ENCODE peak calls at places on chromosome 7, in six cellular contexts. X, G, S, H, N and Y are unnamed samples.
A peak's percentile ranks its signal among the peaks of the same experiment; 100 is the strongest.

GRCh38 chr7:22663319-22663718 is 63.7 kb upstream of the IL6 start:
- DNase-seq in N (no peak), H (no peak), S (no peak), G (peak; percentile 89), X (no peak), Y (no peak)

GRCh38 chr7:16851829-16852228 is 30.0 kb downstream of the AGR3 start:
- DNase-seq in S (peak; percentile 71), X (no peak), N (no peak), G (no peak), H (no peak), Y (no peak)

GRCh38 chr7:39413866-39414668 is 152.1 kb upstream of the YAE1 start:
- DNase-seq in G (peak; percentile 58), N (peak; percentile 21), X (peak; percentile 34), H (peak; percentile 46), S (peak; percentile 48), Y (peak; percentile 67)

GRCh38 chr7:79055722-79056415 is 397.6 kb downstream of the MAGI2 start:
- DNase-seq in G (no peak), X (no peak), N (no peak), H (no peak), S (no peak), Y (peak; percentile 48)

GRCh38 chr7:27822245-27822644 is 82.3 kb downstream of the TAX1BP1 start:
- DNase-seq in S (no peak), G (no peak), X (no peak), N (no peak), H (no peak), Y (no peak)

GRCh38 chr7:561631-562393 is 42.2 kb upstream of the PDGFA start:
- DNase-seq in H (no peak), S (no peak), G (no peak), N (no peak), X (no peak), Y (peak; percentile 93)

GRCh38 chr7:94395141-94396041 is 696 bp downstream of the COL1A2 start:
- DNase-seq in G (peak; percentile 93), X (no peak), S (peak; percentile 92), N (peak; percentile 38), H (no peak), Y (peak; percentile 61)

GRCh38 chr7:13910805-13911551 is 78.5 kb downstream of the ETV1 start:
- DNase-seq in G (peak; percentile 29), H (no peak), S (no peak), N (no peak), X (no peak), Y (no peak)

GRCh38 chr7:42742321-42742720 is 169.5 kb downstream of the C7orf25 start:
- DNase-seq in H (no peak), N (no peak), S (no peak), G (no peak), X (no peak), Y (no peak)

GRCh38 chr7:151631149-151631967 is 111.7 kb upstream of the RHEB start:
- DNase-seq in X (no peak), N (no peak), H (no peak), S (peak; percentile 33), G (peak; percentile 36), Y (no peak)

GRCh38 chr7:115356139-115356746 is 434.3 kb downstream of the MDFIC start:
- DNase-seq in X (no peak), G (peak; percentile 51), N (no peak), H (no peak), S (peak; percentile 54), Y (no peak)

GRCh38 chr7:155377837-155378579 is 79.9 kb upstream of the EN2 start:
- DNase-seq in G (peak; percentile 44), N (no peak), S (no peak), H (no peak), X (no peak), Y (no peak)

GRCh38 chr7:96359876-96360275 is 38.0 kb upstream of the SLC25A13 start:
- DNase-seq in H (no peak), S (no peak), X (no peak), G (no peak), N (no peak), Y (no peak)

GRCh38 chr7:944744-945143 is 9.7 kb downstream of the ADAP1 start:
- DNase-seq in G (no peak), H (no peak), X (no peak), N (no peak), S (no peak), Y (no peak)

GRCh38 chr7:156504006-156504405 is 136.6 kb upstream of the RNF32 start:
- DNase-seq in G (no peak), N (no peak), S (no peak), X (no peak), H (no peak), Y (no peak)

GRCh38 chr7:6284055-6284400 is 11.6 kb upstream of the CYTH3 start:
- DNase-seq in S (no peak), G (peak; percentile 28), H (no peak), X (no peak), N (no peak), Y (no peak)

GRCh38 chr7:25186436-25186835 is 41.9 kb downstream of the NPVF start:
- DNase-seq in H (no peak), G (no peak), S (no peak), N (no peak), X (no peak), Y (no peak)

GRCh38 chr7:18064242-18064838 is 36.7 kb upstream of the PRPS1L1 start:
- DNase-seq in N (no peak), X (no peak), S (peak; percentile 42), H (no peak), G (peak; percentile 39), Y (no peak)

GRCh38 chr7:142883145-142883544 is 2.4 kb downstream of the TRPV6 start:
- DNase-seq in X (no peak), S (no peak), H (peak; percentile 1), G (no peak), N (no peak), Y (no peak)

GRCh38 chr7:113548137-113548536 is 370.7 kb downstream of the PPP1R3A start:
- DNase-seq in S (no peak), X (no peak), H (no peak), G (no peak), N (no peak), Y (no peak)

GRCh38 chr7:114789161-114789560 is 132.7 kb upstream of the MDFIC start:
- DNase-seq in X (no peak), G (peak; percentile 28), N (no peak), S (no peak), H (no peak), Y (no peak)

GRCh38 chr7:92404170-92404614 is 43.1 kb upstream of the GATAD1 start:
- DNase-seq in H (no peak), G (peak; percentile 10), N (no peak), S (no peak), X (no peak), Y (no peak)

GRCh38 chr7:116692599-116693308 is 20.8 kb downstream of the MET start:
- DNase-seq in S (no peak), G (no peak), H (no peak), X (no peak), N (no peak), Y (no peak)

GRCh38 chr7:13538669-13539068 is 450.8 kb downstream of the ETV1 start:
- DNase-seq in X (no peak), S (no peak), H (no peak), N (no peak), G (peak; percentile 38), Y (no peak)

GRCh38 chr7:118845787-118846186 is 621.3 kb downstream of the ANKRD7 start:
- DNase-seq in X (no peak), N (no peak), S (no peak), H (no peak), G (no peak), Y (no peak)

GRCh38 chr7:100157334-100158228 is 942 bp downstream of the TRAPPC14 start:
- DNase-seq in H (no peak), S (no peak), N (no peak), X (no peak), G (peak; percentile 61), Y (peak; percentile 37)

GRCh38 chr7:767580-767940 is 40.5 kb upstream of the PRKAR1B start:
- DNase-seq in N (no peak), X (no peak), G (no peak), H (no peak), S (peak; percentile 89), Y (no peak)

GRCh38 chr7:101173752-101174244 is 6.3 kb downstream of the NAT16 start:
- DNase-seq in X (no peak), N (peak; percentile 26), H (no peak), S (peak; percentile 84), G (peak; percentile 43), Y (no peak)

GRCh38 chr7:149496642-149497391 is 792 bp downstream of the ZNF746 start:
- DNase-seq in G (peak; percentile 48), X (peak; percentile 60), H (peak; percentile 63), N (peak; percentile 60), S (peak; percentile 40), Y (peak; percentile 85)

GRCh38 chr7:107694395-107694794 is 33.8 kb downstream of the SLC26A4 start:
- DNase-seq in N (no peak), S (no peak), X (no peak), H (no peak), G (peak; percentile 67), Y (no peak)

GRCh38 chr7:5695037-5695708 is 86.3 kb downstream of the RNF216 start:
- DNase-seq in N (peak; percentile 72), H (no peak), X (no peak), S (no peak), G (peak; percentile 90), Y (no peak)

DNA sequence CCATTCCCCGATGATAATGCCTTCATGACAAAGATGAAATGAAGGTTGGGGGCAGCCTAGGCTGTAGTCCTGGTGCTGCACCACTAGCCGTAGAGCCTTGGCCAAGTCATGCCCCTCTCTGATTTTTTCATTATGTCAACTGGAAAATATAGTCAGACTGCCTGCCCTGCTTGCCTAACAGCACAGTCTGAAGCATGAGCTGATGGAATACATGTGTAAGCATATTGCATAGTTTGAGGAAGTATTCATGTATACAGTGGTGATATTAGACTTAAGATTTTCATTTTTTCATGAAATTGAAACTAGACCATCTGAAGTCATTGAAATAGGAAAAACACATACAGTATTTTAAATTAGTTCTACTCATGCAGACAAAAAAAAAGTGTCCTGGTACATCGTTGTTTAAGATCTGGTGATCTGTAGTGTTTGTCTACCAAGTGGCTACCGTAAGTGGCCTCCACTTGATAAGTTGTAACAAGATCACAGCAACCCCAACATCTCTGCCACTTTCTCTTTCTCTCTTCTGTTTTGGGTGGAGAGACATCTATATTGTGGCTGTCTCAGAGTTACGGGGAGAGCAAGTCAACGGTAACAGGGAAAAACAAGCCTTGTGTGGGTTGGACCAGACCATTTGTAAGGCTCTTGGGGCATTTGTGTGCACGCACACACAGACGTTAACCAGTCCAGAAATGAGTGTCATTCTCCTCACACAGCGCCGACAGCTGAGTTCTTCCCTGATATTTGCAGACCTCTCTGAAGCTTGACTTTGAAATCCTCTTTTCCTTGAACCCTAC is 716.6 kb upstream of the GALNT17 start:
- DNase-seq in G (no peak), X (no peak), N (no peak), H (no peak), S (no peak), Y (no peak)
- H3K27ac ChIP-seq in G (no peak overlapping the region), X (no peak overlapping the region), N (no peak overlapping the region), H (no peak overlapping the region), S (no peak overlapping the region), Y (no peak overlapping the region)

GRCh38 chr7:111264111-111264868 is 173.4 kb downstream of the LRRN3 start:
- DNase-seq in S (no peak), N (no peak), X (no peak), H (no peak), G (no peak), Y (no peak)
- H3K27ac ChIP-seq in S (no peak overlapping the region), N (no peak overlapping the region), X (no peak overlapping the region), H (no peak overlapping the region), G (no peak overlapping the region), Y (no peak overlapping the region)

GRCh38 chr7:30598121-30598876 is 3.6 kb downstream of the GARS1 start:
- DNase-seq in X (no peak), G (peak; percentile 54), H (no peak), N (no peak), S (no peak), Y (no peak)
- H3K27ac ChIP-seq in X (no peak overlapping the region), G (no peak overlapping the region), H (no peak overlapping the region), N (no peak overlapping the region), S (peak overlapping the region; percentile 61), Y (no peak overlapping the region)

GRCh38 chr7:141700291-141700847 is 1.6 kb downstream of the DENND11 start:
- DNase-seq in H (no peak), S (no peak), G (no peak), N (no peak), X (no peak), Y (no peak)
- H3K27ac ChIP-seq in H (no peak overlapping the region), S (no peak overlapping the region), G (no peak overlapping the region), N (no peak overlapping the region), X (peak overlapping the region; percentile 91), Y (no peak overlapping the region)